ENCODE peak calls at places on chromosomes 7 and 10, in six cellular contexts. X is activated T-helper 1 cell treated with anti-CD3 and anti-CD28 coated beads, Interleukin-12 subunit alpha, Interleukin-12 subunit beta, Interleukin-2, Interleukin-4 antibody, amounts not matched to agents 30 ng/mL and 10 ng/mL and 1 ng/mL, durations not matched to agents 14 hours and 24 hours and 36 hours; H is NCI-H1436; B is activated CD4-positive, CD25-positive, alpha-beta regulatory T cell; W is AG04449; V is NCI-H1105 treated with DMSO at 0.1 percent for 48 hours. R is an unnamed sample.

GRCh38 chr10:5078781-5079180 is 15.4 kb upstream of the AKR1C3 start:
- DNase-seq in X (no peak), H (no peak), B (no peak), W (no peak), V (no peak), R (no peak)

GRCh38 chr10:86868353-86868752 is 89.1 kb downstream of the MMRN2 start:
- DNase-seq in X (no peak), H (no peak), B (no peak), W (no peak), V (no peak), R (no peak)

GRCh38 chr7:96224682-96225081 is 97.2 kb downstream of the SLC25A13 start:
- DNase-seq in X (no peak), H (no peak), B (no peak), W (no peak), V (no peak), R (no peak)

GRCh38 chr7:74364061-74364460 is 74.9 kb downstream of the CLIP2 start:
- DNase-seq in X (no peak), H (no peak), B (no peak), W (no peak), V (no peak), R (no peak)

GRCh38 chr10:116427671-116428070 is at the start of gene PNLIPRP3:
- DNase-seq in X (no peak), H (no peak), B (no peak), W (no peak), V (no peak), R (no peak)

GRCh38 chr10:30055094-30055701 is 4.2 kb downstream of the JCAD start:
- DNase-seq in X (no peak), H (no peak), B (no peak), W (no peak), V (no peak), R (no peak)

GRCh38 chr7:1894906-1895663 is 225.0 kb downstream of the ELFN1 start:
- DNase-seq in X (no peak), H (no peak), B (no peak), W (no peak), V (no peak), R (no peak)

GRCh38 chr7:50793115-50793946 is 10.6 kb upstream of the GRB10 start:
- DNase-seq in X (peak; percentile 9), H (peak; percentile 21), B (no peak), W (no peak), V (peak; percentile 42), R (no peak)

GRCh38 chr7:73703985-73704639 is 15.4 kb downstream of the STX1A start:
- DNase-seq in X (peak; percentile 16), H (no peak), B (no peak), W (no peak), V (no peak), R (no peak)

GRCh38 chr10:132664407-132664806 is 121.5 kb downstream of the NKX6-2 start:
- DNase-seq in X (no peak), H (no peak), B (no peak), W (no peak), V (no peak), R (no peak)

GRCh38 chr7:143492799-143493568 is 15.3 kb downstream of the TAS2R41 start:
- DNase-seq in X (no peak), H (no peak), B (no peak), W (no peak), V (no peak), R (no peak)

GRCh38 chr10:121580276-121581116 is 17.7 kb downstream of the FGFR2 start:
- DNase-seq in X (no peak), H (no peak), B (no peak), W (no peak), V (no peak), R (no peak)

GRCh38 chr7:150992833-150993302 is 2.1 kb downstream of the NOS3 start:
- DNase-seq in X (no peak), H (no peak), B (no peak), W (no peak), V (peak; percentile 9), R (no peak)

GRCh38 chr7:158572000-158572828 is 15.4 kb downstream of the PTPRN2 start:
- DNase-seq in X (no peak), H (no peak), B (no peak), W (no peak), V (peak; percentile 19), R (no peak)

GRCh38 chr7:45176886-45177731 is 19.5 kb downstream of the RAMP3 start:
- DNase-seq in X (no peak), H (no peak), B (no peak), W (no peak), V (no peak), R (no peak)

GRCh38 chr10:15486404-15486803 is 115.3 kb upstream of the FAM171A1 start:
- DNase-seq in X (no peak), H (no peak), B (no peak), W (peak; percentile 83), V (no peak), R (no peak)

GRCh38 chr10:86295791-86296190 is 70.8 kb downstream of the GRID1 start:
- DNase-seq in X (no peak), H (no peak), B (no peak), W (no peak), V (no peak), R (no peak)

GRCh38 chr7:132424277-132424676 is 152.0 kb downstream of the PLXNA4 start:
- DNase-seq in X (no peak), H (no peak), B (no peak), W (no peak), V (no peak), R (no peak)

GRCh38 chr10:115979576-115979975 is 293.4 kb downstream of the GFRA1 start:
- DNase-seq in X (no peak), H (no peak), B (no peak), W (no peak), V (no peak), R (no peak)

R was measured in stimulated activated naive B cell treated with anti-CD40 and anti-IgM and Interleukin-4, amounts not matched to agents 10 μg/mL and 1 μg/mL and 100 μg/mL, for 72 hours.